ENCODE peak calls at places on chromosomes 12 and 14, in five cellular contexts. W is transverse colon, C is stomach, N is heart left ventricle, L is Panc1. U is an unnamed sample. For H3K4me1, the result is how much of the 10 kb centered on the place peaks cover.

GRCh38 chr12:85920324-85920947 is 46.3 kb downstream of the NTS start:
- DNase-seq in C (no peak), N (no peak), L (no peak), W (no peak), U (no peak)

GRCh38 chr12:54282949-54283593 is 2.5 kb downstream of the HNRNPA1 start:
- DNase-seq in W (peak), C (no peak), L (no peak), N (no peak), U (no peak)

GRCh38 chr14:58731465-58732330 is 93.9 kb downstream of the DACT1 start:
- DNase-seq in C (no peak), N (no peak), L (no peak), W (no peak), U (no peak)

GRCh38 chr12:48861111-48861510 is 4.6 kb downstream of the RND1 start:
- DNase-seq in C (no peak), L (no peak), W (no peak), N (no peak), U (no peak)

GRCh38 chr14:90239139-90239538 is 17.2 kb upstream of the PSMC1 start:
- DNase-seq in C (no peak), L (no peak), W (no peak), N (no peak), U (no peak)

GRCh38 chr12:55875704-55876103 is 33.0 kb upstream of the MMP19 start:
- DNase-seq in W (no peak), N (no peak), L (no peak), C (no peak), U (no peak)

GRCh38 chr12:18752280-18752920 is 14.5 kb downstream of the CAPZA3 start:
- DNase-seq in N (no peak), L (no peak), W (no peak), C (no peak), U (no peak)

GRCh38 chr14:88225721-88226120 is 97.3 kb downstream of the KCNK10 start:
- DNase-seq in N (no peak), C (no peak), W (no peak), L (no peak), U (no peak)

GRCh38 chr12:118061876-118062791 is 1.2 kb upstream of the WSB2 start:
- DNase-seq in L (no peak), W (peak), C (peak), N (peak), U (peak)

GRCh38 chr12:132178801-132179401 is 34.6 kb downstream of the NOC4L start:
- DNase-seq in C (no peak), L (no peak), W (no peak), N (peak), U (no peak)

GRCh38 chr12:113007166-113007565 is 28.8 kb downstream of the OAS2 start:
- DNase-seq in W (no peak), L (no peak), C (no peak), N (no peak), U (no peak)

GRCh38 chr14:75491376-75491978 is 30.8 kb upstream of the BATF start:
- DNase-seq in L (no peak), C (no peak), N (no peak), W (no peak), U (no peak)

GRCh38 chr14:104187121-104187889 is 48.9 kb downstream of the KIF26A start:
- DNase-seq in C (no peak), N (no peak), W (no peak), L (no peak), U (no peak)

GRCh38 chr12:227286-227915 is 13.4 kb upstream of the SLC6A12 start:
- DNase-seq in C (no peak), L (no peak), W (no peak), N (no peak), U (no peak)

GRCh38 chr12:44589697-44590096 is 286.4 kb downstream of the NELL2 start:
- DNase-seq in N (no peak), W (no peak), C (no peak), L (no peak), U (no peak)

GRCh38 chr14:86237733-86238132 is 707.8 kb downstream of the FLRT2 start:
- DNase-seq in C (no peak), L (no peak), N (no peak), W (no peak), U (no peak)

GRCh38 chr12:119153477-119154434 is 25.0 kb upstream of the HSPB8 start:
- DNase-seq in L (no peak), C (peak), N (peak), W (peak), U (peak)

GRCh38 chr12:38907171-38907923 is 2.0 kb upstream of the CPNE8 start:
- DNase-seq in N (no peak), W (no peak), L (no peak), C (no peak), U (no peak)

GRCh38 chr12:88237954-88238353 is 95.8 kb downstream of the TMTC3 start:
- DNase-seq in L (no peak), W (no peak), N (no peak), C (no peak), U (no peak)

GRCh38 chr12:26697217-26697616 is 135.8 kb downstream of the ITPR2 start:
- DNase-seq in N (no peak), C (no peak), L (no peak), W (no peak), U (no peak)

GRCh38 chr12:132887513-132888341 is at the start of gene CHFR:
- DNase-seq in L (peak), N (peak), C (peak), W (peak), U (peak)

GRCh38 chr14:67806228-67806627 is 10.2 kb downstream of the ZFYVE26 start:
- DNase-seq in W (no peak), C (no peak), N (no peak), L (no peak), U (no peak)

GRCh38 chr14:56666716-56667115 is 87.1 kb downstream of the TMEM260 start:
- DNase-seq in N (no peak), L (no peak), W (no peak), C (no peak), U (no peak)

GRCh38 chr12:26938660-26939185 is 453 bp downstream of the FGFR1OP2 start:
- DNase-seq in N (peak), W (no peak), C (peak), L (no peak), U (no peak)

GRCh38 chr14:50967104-50967503 is 22.8 kb upstream of the PYGL start:
- DNase-seq in C (no peak), N (no peak), W (no peak), L (no peak), U (no peak)

GRCh38 chr14:54640480-54640879 is 73.6 kb downstream of the SAMD4A start:
- DNase-seq in C (no peak), W (no peak), L (no peak), N (no peak), U (no peak)

GRCh38 chr12:131085125-131085815 is 131.6 kb downstream of the ADGRD1 start:
- DNase-seq in N (peak), C (peak), L (no peak), W (no peak), U (peak)

GRCh38 chr12:65532162-65532561 is 253.7 kb downstream of the MSRB3 start:
- DNase-seq in C (no peak), N (no peak), L (no peak), W (no peak), U (no peak)

GRCh38 chr14:65080954-65081747 is 21.2 kb downstream of the MAX start:
- DNase-seq in L (no peak), C (no peak), W (peak), N (no peak), U (no peak)

GRCh38 chr14:100158566-100159106 is 809 bp downstream of the DEGS2 start:
- DNase-seq in L (no peak), N (no peak), C (no peak), W (no peak), U (peak)

GRCh38 chr12:3753549-3754284 is 808 bp upstream of the CRACR2A start:
- DNase-seq in L (no peak), C (no peak), W (no peak), N (no peak), U (no peak)

GRCh38 chr14:71776463-71777359 is 155.5 kb upstream of the RGS6 start:
- DNase-seq in N (no peak), L (no peak), W (no peak), C (no peak), U (no peak)

GRCh38 chr12:27095346-27095745 is 13.0 kb upstream of the C12orf71 start:
- DNase-seq in W (no peak), N (no peak), L (no peak), C (no peak), U (no peak)

GRCh38 chr12:90899456-90900182 is 55.4 kb downstream of the CCER1 start:
- DNase-seq in W (no peak), N (no peak), L (no peak), C (no peak), U (no peak)

GRCh38 chr12:121810234-121810817 is 6.5 kb downstream of the SETD1B start:
- DNase-seq in W (no peak), C (no peak), L (no peak), N (no peak), U (no peak)

GRCh38 chr12:121810833-121811433 is 7.1 kb downstream of the SETD1B start:
- DNase-seq in C (no peak), L (no peak), W (no peak), N (no peak), U (no peak)

GRCh38 chr12:121812921-121813896 is 9.4 kb downstream of the SETD1B start:
- DNase-seq in C (peak), W (no peak), N (no peak), L (no peak), U (peak)

GRCh38 chr12:121812320-121812871 is 8.6 kb downstream of the SETD1B start:
- DNase-seq in L (no peak), C (peak), N (peak), W (peak), U (peak)

GRCh38 chr12:121811434-121812319 is 7.9 kb downstream of the SETD1B start:
- DNase-seq in N (peak), C (peak), L (no peak), W (peak), U (peak)
- H3K4me1 ChIP-seq in N (under half), C (half or more), L (under half), W (under half), U (under half)

DNA sequence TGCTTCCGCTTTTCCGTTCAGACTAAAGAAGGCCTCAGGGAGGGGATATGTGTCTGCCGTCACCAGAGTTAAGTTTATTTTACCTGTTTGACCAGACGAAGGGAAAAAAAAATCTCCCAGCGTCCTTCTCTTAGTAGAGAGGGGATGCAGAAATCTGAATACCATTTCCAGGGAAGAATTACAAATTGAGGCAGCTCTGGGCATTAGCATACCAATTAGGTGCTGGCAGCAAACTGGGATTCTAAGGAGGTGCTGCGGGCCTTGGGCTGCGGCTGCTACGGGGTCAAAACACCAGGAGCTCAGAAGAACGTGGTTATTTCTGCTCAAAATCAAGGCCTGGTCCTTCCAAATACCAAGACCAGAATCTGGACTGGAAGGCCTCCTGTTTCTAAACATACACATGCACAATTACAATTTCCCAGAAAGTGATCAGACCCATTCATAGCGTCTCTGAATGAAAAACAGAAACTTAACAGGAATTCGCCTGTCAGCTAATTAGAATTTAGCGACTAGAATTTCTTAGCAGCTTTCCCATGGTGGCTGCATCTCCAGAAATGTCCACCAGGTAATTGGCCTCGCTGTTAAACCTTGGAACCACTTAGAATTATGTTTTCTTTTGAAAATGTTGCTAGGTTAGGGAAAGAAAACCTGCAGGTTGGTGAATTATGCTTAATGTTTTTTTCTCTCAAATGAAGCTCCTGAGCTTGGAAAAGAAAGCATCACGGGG is 617.0 kb downstream of the VRK1 start:
- DNase-seq in N (no peak), C (no peak), L (no peak), W (no peak), U (no peak)
- TF ChIP-seq CTCF in N (no peak), C (no peak), L (no peak), W (no peak), U (no peak)

GRCh38 chr14:39369029-39369428 is 63.2 kb downstream of the FBXO33 start:
- DNase-seq in W (no peak), C (no peak), L (no peak), N (no peak), U (no peak)

GRCh38 chr14:39366460-39367386 is 65.5 kb downstream of the FBXO33 start:
- DNase-seq in C (no peak), N (no peak), W (no peak), L (no peak), U (no peak)

GRCh38 chr14:39368261-39368959 is 63.8 kb downstream of the FBXO33 start:
- DNase-seq in N (no peak), C (peak), L (no peak), W (peak), U (peak)

GRCh38 chr14:39365354-39365753 is 66.9 kb downstream of the FBXO33 start:
- DNase-seq in L (no peak), C (no peak), W (no peak), N (no peak), U (no peak)

DNA sequence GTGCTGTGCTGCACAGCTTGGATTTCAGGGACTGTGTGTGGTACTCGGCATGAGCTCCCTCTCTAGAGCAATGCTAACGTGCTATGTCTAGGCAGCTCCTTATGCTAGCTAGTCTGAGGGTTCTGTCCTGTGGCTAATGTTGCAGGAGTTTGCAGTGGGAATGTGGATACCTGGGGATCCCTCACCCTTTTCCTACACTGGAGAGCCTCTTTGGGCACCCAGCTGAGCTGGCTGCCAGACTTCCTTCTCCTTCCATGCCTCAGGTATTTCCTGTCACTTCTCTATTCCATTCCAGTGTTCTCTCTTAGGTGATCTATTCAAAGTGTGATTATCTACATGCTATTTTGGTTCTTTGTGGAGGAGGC is 64.9 kb downstream of the FBXO33 start:
- DNase-seq in W (no peak), C (no peak), N (no peak), L (no peak), U (no peak)
- H3K27ac ChIP-seq in W (no peak), C (no peak), N (no peak), L (no peak), U (no peak)

GRCh38 chr14:93045211-93045674 is 70.5 kb downstream of the ITPK1 start:
- DNase-seq in W (no peak), N (no peak), C (no peak), L (no peak), U (no peak)
- H3K4me1 ChIP-seq in W (half or more), N (half or more), C (half or more), L (under half), U (under half)

GRCh38 chr14:105248368-105249174 is at the start of gene BTBD6:
- DNase-seq in N (peak), L (no peak), C (peak), W (peak), U (peak)

GRCh38 chr14:105250008-105250366 is 1.7 kb downstream of the BTBD6 start:
- DNase-seq in C (no peak), W (no peak), N (peak), L (no peak), U (no peak)

GRCh38 chr14:105247715-105248367 is 492 bp upstream of the BTBD6 start:
- DNase-seq in C (no peak), N (no peak), L (no peak), W (peak), U (no peak)

GRCh38 chr14:105250986-105251385 is 2.7 kb downstream of the BTBD6 start:
- DNase-seq in W (no peak), L (no peak), N (no peak), C (no peak), U (no peak)

DNA sequence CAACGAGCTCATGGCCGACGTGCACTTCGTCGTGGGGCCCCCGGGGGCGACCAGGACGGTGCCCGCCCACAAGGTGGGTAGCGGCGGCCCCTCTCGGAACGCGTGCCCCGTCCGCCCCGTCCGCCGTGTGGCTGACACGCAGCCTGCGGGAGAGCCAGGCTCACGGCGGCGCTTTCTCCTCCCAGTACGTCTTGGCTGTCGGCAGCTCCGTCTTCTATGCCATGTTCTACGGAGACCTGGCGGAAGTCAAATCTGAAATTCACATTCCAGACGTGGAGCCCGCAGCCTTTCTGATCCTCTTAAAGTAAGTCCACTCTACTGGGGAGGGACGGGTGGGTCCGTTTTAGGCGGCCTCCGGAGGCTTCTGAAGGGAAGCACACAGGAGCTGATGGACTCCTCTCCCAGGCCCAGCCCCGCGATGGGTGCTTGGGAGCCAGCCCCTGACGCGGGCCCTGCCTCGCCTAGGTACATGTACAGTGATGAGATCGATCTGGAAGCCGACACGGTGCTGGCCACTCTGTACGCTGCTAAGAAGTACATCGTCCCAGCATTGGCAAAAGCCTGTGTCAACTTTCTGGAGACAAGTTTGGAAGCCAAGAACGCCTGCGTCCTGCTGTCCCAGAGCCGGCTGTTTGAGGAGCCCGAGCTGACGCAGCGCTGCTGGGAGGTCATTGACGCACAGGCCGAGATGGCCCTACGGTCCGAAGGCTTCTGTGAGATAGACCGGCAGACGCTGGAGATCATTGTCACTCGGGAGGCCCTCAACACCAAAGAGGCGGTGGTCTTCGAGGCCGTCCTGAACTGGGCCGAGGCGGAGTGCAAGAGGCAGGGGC is 1.1 kb downstream of the BTBD6 start:
- DNase-seq in W (peak), C (peak), N (peak), L (no peak), U (no peak)
- TF ChIP-seq CTCF in W (no peak), C (no peak), N (no peak), L (no peak), U (no peak)

DNA sequence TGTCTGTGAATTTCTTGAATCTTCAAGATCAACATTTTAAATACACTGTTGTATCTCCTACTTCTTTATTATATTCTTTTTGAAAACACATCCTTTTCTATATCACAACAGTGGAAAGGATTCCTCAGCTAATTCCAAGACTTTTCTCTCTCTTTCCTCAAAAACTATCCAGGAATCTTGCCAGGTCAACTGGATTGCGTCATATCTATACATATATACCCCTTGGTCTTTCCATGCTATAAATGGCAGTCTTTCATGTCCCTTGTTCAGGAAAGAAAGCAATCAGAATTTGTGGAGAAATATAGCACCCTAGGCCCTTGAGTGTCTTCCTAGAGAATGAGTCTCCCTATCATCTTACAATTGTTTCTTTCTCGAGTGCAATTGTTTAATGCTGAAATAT is 149.0 kb downstream of the KCNA5 start:
- DNase-seq in N (no peak), C (no peak), L (no peak), W (no peak), U (no peak)
- H3K27ac ChIP-seq in N (no peak), C (no peak), L (no peak), W (no peak), U (no peak)

GRCh38 chr14:96512602-96513397 is 10.6 kb downstream of the PAPOLA start:
- DNase-seq in W (no peak), N (no peak), L (no peak), C (no peak), U (no peak)
- H3K4me1 ChIP-seq in W (half or more), N (half or more), L (under half), C (half or more), U (half or more)

DNA sequence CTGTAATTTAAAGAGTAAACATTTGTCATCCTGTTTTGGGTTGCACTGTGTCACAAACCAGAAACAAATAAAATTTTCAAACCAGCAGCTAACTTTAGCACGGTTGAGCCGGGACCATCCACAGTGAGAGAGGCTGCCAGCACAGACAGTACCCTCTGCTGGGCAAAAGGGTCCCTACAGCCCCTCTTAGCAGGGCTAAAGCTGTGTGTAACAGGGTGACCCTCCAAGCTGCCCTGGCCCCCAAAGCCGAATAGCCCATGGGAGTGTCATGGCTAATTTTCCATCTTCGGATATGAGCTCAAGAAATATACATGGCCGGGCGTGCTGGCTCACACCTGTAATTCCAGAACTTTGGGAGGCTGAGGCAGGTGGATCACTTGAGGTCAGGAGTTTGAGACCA is 157.1 kb upstream of the GRIN2B start:
- DNase-seq in L (no peak), W (no peak), C (no peak), N (no peak), U (no peak)
- TF ChIP-seq CTCF in L (peak), W (no peak), C (no peak), N (no peak), U (no peak)

GRCh38 chr12:124434951-124435805 is 132.2 kb downstream of the NCOR2 start:
- DNase-seq in W (no peak), L (no peak), N (no peak), C (no peak), U (no peak)
- H3K27ac ChIP-seq in W (peak), L (no peak), N (no peak), C (no peak), U (no peak)